ENCODE peak calls at places on chromosomes 4 and X, in ten cellular contexts. U, D, T, Q, F, I, N, S, V and P are unnamed samples.

GRCh38 chr4:10381146-10381545 is 76.1 kb downstream of the ZNF518B start:
- DNase-seq in U (no peak), D (no peak), T (no peak), Q (no peak), F (no peak), I (no peak), N (no peak), S (no peak), V (no peak), P (no peak)

GRCh38 chr4:119623025-119623424 is 5.6 kb downstream of the PDE5A start:
- DNase-seq in U (no peak), D (no peak), T (no peak), Q (peak; percentile 55), F (no peak), I (no peak), N (no peak), S (no peak), V (no peak), P (no peak)

GRCh38 chrX:356385-357034 is 30.2 kb downstream of the PPP2R3B start:
- DNase-seq in U (no peak), D (no peak), T (no peak), Q (peak; percentile 64), F (no peak), I (no peak), N (no peak), S (no peak), V (no peak), P (no peak)

GRCh38 chrX:101409043-101409442 is 1.0 kb downstream of the HNRNPH2 start:
- DNase-seq in U (no peak), D (no peak), T (no peak), Q (no peak), F (no peak), I (no peak), N (no peak), S (no peak), V (no peak), P (peak; percentile 47)

GRCh38 chrX:70500826-70501225 is 56.2 kb downstream of the DLG3 start:
- DNase-seq in U (no peak), D (no peak), T (no peak), Q (no peak), F (no peak), I (no peak), N (no peak), S (no peak), V (no peak), P (no peak)

GRCh38 chr4:140237616-140238352 is 83.8 kb upstream of the MAML3 start:
- DNase-seq in U (peak; percentile 73), D (peak; percentile 87), T (peak; percentile 76), Q (peak; percentile 93), F (peak; percentile 70), I (peak; percentile 71), N (peak; percentile 92), S (peak; percentile 72), V (peak; percentile 29), P (no peak)

GRCh38 chr4:181662383-181662782 is 580.8 kb upstream of the TENM3 start:
- DNase-seq in U (no peak), D (no peak), T (no peak), Q (peak; percentile 45), F (no peak), I (no peak), N (no peak), S (no peak), V (no peak), P (no peak)

GRCh38 chrX:115560211-115560977 is 580 bp upstream of the PLS3 start:
- DNase-seq in U (no peak), D (no peak), T (no peak), Q (peak; percentile 75), F (no peak), I (no peak), N (no peak), S (no peak), V (no peak), P (no peak)

DNA sequence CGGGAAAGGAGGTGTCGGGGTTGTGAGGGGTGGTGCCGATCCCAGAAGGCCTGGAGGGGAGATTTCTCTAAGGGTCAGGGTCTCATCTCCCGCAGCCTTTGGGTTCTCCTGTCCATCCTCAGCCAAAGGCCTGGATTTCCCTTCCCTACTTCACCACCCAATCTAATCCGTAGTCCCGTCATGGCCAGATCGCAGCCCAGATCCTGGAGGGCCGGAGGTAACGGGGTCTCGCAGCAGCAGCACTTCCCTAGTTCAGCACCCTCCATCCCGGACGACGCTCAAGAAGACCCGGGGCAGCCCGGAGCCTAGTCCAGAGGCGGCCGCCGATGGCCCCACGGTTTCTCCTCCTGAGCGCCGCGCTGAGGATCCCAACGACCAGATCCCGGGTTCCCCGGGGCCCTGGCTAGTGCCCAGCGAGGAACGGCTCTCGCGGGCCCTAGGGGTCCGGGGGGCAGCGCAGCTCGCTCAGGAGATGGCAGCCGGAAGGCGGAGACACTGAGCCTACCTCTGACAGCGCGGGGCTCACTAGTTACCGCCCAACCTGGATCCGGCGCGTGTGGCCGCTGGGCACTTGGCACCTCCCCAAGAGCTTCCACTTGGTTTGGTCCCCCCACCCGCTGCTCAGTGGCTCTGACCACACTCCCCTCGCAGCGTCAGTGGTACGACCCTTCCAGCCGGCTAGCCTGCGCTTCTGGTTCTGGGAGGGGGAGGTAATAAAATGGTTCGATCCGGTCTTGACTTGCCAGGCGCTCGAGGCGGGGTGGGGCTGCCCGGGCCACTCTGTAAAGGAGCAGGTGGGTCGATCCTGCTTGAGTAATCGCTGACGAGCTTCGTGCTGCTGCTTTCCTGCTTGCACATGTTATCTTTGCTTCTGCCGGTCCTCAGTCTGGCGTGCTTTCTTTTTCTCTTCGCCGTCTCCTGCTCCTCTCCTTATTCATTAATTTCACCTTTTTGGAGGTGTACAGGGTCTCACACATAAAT is 3.6 kb downstream of the MAGIX start:
- DNase-seq in U (peak; percentile 71), D (peak; percentile 87), T (peak; percentile 52), Q (peak; percentile 61), F (peak; percentile 86), I (peak; percentile 79), N (peak; percentile 93), S (peak; percentile 83), V (peak; percentile 84), P (peak; percentile 95)
- TF ChIP-seq POLR2A in U (no peak), D (no peak), T (no peak), Q (no peak), F (peak; percentile 42), I (no peak), N (peak; percentile 10), S (no peak), V (no peak), P (peak; percentile 59)

DNA sequence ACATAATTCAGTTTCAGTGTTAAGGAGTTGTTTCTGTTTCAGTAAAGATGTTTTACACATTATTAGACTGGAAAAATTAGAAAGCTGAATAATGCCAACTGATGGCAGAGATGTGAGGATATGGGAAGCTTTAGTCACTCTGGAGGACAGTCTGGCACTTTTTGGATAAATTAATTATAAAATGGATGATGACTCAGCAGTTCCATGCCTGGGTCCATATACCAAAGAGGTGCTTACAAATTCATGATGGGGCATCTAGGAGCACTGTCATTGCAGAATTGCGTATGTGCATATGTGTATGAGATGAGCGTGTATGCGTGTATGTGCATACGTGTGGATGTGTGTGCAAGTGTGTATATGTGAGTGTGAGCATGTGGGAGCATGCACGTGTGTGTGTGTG is 31.2 kb upstream of the ANKRD50 start:
- DNase-seq in U (no peak), D (no peak), T (no peak), Q (no peak), F (no peak), I (no peak), N (no peak), S (no peak), V (no peak), P (no peak)
- TF ChIP-seq POLR2A in U (no peak), D (no peak), T (no peak), Q (no peak), F (no peak), I (no peak), N (no peak), S (no peak), V (no peak), P (no peak)

DNA sequence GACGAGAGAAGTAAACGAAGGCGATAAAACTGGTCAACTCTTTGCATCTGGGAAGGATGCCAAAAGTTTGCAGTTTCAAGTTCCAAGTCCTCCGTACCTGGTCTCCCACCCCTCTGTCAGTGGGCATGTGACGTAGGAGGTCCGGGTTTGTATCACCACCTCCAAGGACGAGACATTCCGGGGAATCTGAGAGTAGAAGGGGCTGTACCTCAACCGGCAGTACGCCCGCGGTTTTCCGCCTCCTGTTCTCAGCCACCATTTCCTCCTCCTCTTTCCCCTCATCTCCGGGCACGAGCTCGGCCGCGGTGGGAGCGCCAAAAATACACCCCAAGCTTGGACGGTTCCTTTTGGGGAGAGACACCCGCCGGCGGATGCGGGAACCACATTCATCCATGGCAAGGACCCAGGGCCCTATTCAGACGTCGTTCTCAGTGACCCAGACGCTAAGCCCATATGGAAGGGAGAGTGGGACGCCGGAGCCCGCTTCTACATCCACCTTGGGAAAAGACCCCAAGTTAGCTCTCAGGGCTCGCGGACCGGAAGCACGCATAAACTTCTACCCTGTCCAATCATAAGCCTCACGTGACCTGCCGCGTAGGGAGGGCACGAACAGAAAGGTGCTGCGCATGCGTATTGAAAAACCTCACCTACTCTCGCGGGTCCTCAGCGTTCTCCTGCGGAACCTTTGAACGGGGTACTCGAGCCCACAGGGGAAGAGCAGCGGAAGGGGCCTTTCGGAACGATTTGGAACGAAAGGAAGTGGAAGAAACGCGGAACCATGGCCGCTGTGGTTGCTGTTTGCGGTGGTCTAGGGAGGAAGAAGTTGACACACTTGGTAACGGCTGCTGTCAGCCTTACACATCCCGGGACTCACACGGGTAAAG is at the start of the genes HELQ and MRPS18C:
- DNase-seq in U (peak; percentile 98), D (peak; percentile 96), T (peak; percentile 95), Q (peak; percentile 99), F (peak; percentile 98), I (peak; percentile 95), N (peak; percentile 99), S (peak; percentile 93), V (peak; percentile 96), P (peak; percentile 97)
- TF ChIP-seq POLR2A in U (no peak), D (no peak), T (peak; percentile 80), Q (peak; percentile 97), F (peak; percentile 78), I (peak; percentile 89), N (peak; percentile 45), S (peak; percentile 93), V (peak; percentile 69), P (peak; percentile 98)

GRCh38 chr4:127630152-127630551 is 2.6 kb upstream of the INTU start:
- DNase-seq in U (no peak), D (no peak), T (no peak), Q (no peak), F (no peak), I (no peak), N (no peak), S (no peak), V (no peak), P (no peak)

GRCh38 chr4:127634181-127634580 is 1.4 kb downstream of the INTU start:
- DNase-seq in U (no peak), D (no peak), T (no peak), Q (peak; percentile 92), F (no peak), I (no peak), N (no peak), S (no peak), V (no peak), P (no peak)

GRCh38 chr4:127631420-127631819 is 1.3 kb upstream of the INTU start:
- DNase-seq in U (no peak), D (no peak), T (no peak), Q (peak; percentile 56), F (no peak), I (no peak), N (no peak), S (no peak), V (no peak), P (peak; percentile 17)

DNA sequence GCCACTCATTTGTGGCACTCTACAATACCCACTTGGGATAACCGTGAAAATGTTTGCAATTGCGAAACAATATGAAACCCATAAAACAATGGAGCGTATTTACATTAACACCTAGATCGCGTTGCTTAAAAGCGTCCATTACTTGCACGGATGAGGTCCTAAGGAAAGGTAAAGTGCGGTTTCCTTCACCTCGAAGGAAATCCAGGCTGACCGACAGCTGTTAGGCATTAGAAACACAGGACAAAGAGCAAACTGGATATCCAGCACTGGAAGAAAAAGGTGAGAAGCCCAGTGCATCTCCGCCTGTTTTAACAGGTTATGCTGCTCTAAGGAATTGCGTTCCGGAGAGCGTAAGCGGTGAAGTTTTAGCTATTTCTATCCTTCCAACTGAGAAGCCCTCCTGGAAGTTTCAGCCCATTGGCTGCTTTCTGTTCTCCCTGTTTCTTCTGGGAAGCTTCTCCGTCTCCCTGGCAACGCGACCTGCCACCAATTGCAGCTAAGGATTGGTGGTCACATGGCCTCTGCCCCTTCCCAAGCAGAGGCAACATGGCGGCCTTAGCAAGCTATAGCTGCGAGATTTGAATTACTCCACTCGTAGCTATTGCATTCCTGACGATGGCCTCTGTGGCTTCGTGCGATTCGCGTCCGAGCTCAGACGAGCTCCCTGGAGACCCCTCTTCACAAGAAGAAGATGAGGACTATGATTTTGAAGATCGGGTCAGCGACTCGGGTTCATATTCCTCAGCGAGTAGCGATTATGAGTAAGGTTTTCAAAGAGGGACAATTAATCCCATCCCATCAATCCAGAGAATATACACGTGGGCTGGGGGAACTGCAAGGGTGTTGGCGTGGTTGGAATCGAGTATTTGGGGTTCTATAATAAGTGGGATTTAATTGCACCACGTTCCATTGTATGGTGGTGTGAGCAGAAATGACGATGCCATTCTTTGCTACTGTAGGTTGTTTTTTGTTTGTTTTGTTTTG is at the start of gene INTU:
- DNase-seq in U (peak; percentile 95), D (peak; percentile 94), T (peak; percentile 89), Q (peak; percentile 97), F (peak; percentile 91), I (peak; percentile 89), N (peak; percentile 97), S (peak; percentile 84), V (peak; percentile 93), P (peak; percentile 89)
- TF ChIP-seq POLR2A in U (no peak), D (no peak), T (no peak), Q (peak; percentile 63), F (no peak), I (no peak), N (no peak), S (peak; percentile 83), V (no peak), P (peak; percentile 54)